ENCODE peak calls at places on chromosome 7, in eight cellular contexts. E is thoracic aorta, C is fibroblast of the aortic adventitia, I is ovary, M is cardiac muscle cell, O is heart left ventricle, T is cardiac fibroblast, D is AG04450. X is an unnamed sample.
A peak's percentile ranks its signal among the peaks of the same experiment; 100 is the strongest.

GRCh38 chr7:101880536-101881443 is 63.4 kb downstream of the CUX1 start:
- DNase-seq in E (no peak), C (peak; percentile 44), I (no peak), M (peak; percentile 59), O (no peak), T (peak; percentile 62), D (no peak), X (no peak)

GRCh38 chr7:44221231-44221791 is 20.5 kb downstream of the YKT6 start:
- DNase-seq in E (no peak), C (no peak), I (no peak), M (peak; percentile 17), O (peak; percentile 62), T (peak; percentile 19), D (no peak), X (no peak)

GRCh38 chr7:55509322-55509721 is 63.0 kb downstream of the VOPP1 start:
- DNase-seq in E (no peak), C (peak; percentile 40), I (no peak), M (peak; percentile 16), O (no peak), T (peak; percentile 55), D (peak; percentile 67), X (no peak)

GRCh38 chr7:36161996-36162395 is 8.9 kb downstream of the EEPD1 start:
- DNase-seq in E (no peak), C (no peak), I (no peak), M (no peak), O (no peak), T (no peak), D (no peak), X (no peak)

GRCh38 chr7:39228946-39229345 is 251.2 kb downstream of the POU6F2 start:
- DNase-seq in E (no peak), C (no peak), I (no peak), M (no peak), O (no peak), T (peak; percentile 3), D (no peak), X (no peak)

GRCh38 chr7:28347964-28348363 is 64.4 kb upstream of the CREB5 start:
- DNase-seq in E (no peak), C (peak; percentile 70), I (no peak), M (peak; percentile 28), O (no peak), T (peak; percentile 32), D (peak; percentile 16), X (no peak)

GRCh38 chr7:47439181-47439667 is 142.7 kb downstream of the TNS3 start:
- DNase-seq in E (no peak), C (no peak), I (no peak), M (no peak), O (no peak), T (no peak), D (no peak), X (no peak)

GRCh38 chr7:91034459-91035368 is 229.5 kb upstream of the FZD1 start:
- DNase-seq in E (no peak), C (peak; percentile 79), I (peak; percentile 22), M (peak; percentile 74), O (no peak), T (peak; percentile 72), D (peak; percentile 29), X (peak; percentile 64)

GRCh38 chr7:85068796-85069195 is 118.1 kb downstream of the SEMA3D start:
- DNase-seq in E (no peak), C (peak; percentile 90), I (no peak), M (peak; percentile 67), O (no peak), T (peak; percentile 68), D (no peak), X (no peak)

GRCh38 chr7:117871778-117872538 is 1.3 kb downstream of the CTTNBP2 start:
- DNase-seq in E (no peak), C (peak; percentile 15), I (peak; percentile 15), M (no peak), O (no peak), T (no peak), D (no peak), X (no peak)

GRCh38 chr7:105365541-105366534 is 22.9 kb downstream of the SRPK2 start:
- DNase-seq in E (no peak), C (no peak), I (no peak), M (no peak), O (no peak), T (peak; percentile 11), D (no peak), X (no peak)

GRCh38 chr7:16399265-16399801 is 22.0 kb downstream of the CRPPA start:
- DNase-seq in E (no peak), C (peak; percentile 63), I (no peak), M (peak; percentile 60), O (no peak), T (no peak), D (no peak), X (no peak)

GRCh38 chr7:80413395-80413955 is 98.4 kb downstream of the GNAT3 start:
- DNase-seq in E (no peak), C (no peak), I (no peak), M (no peak), O (no peak), T (no peak), D (no peak), X (no peak)

GRCh38 chr7:99525713-99526440 is 21.4 kb downstream of the ZKSCAN5 start:
- DNase-seq in E (no peak), C (no peak), I (no peak), M (no peak), O (no peak), T (peak; percentile 12), D (no peak), X (no peak)

GRCh38 chr7:49639068-49639593 is 134.3 kb upstream of the VWC2 start:
- DNase-seq in E (no peak), C (no peak), I (no peak), M (no peak), O (no peak), T (no peak), D (no peak), X (no peak)

GRCh38 chr7:105905209-105905910 is 29.0 kb upstream of the ATXN7L1 start:
- DNase-seq in E (no peak), C (no peak), I (no peak), M (no peak), O (no peak), T (no peak), D (no peak), X (no peak)

DNA sequence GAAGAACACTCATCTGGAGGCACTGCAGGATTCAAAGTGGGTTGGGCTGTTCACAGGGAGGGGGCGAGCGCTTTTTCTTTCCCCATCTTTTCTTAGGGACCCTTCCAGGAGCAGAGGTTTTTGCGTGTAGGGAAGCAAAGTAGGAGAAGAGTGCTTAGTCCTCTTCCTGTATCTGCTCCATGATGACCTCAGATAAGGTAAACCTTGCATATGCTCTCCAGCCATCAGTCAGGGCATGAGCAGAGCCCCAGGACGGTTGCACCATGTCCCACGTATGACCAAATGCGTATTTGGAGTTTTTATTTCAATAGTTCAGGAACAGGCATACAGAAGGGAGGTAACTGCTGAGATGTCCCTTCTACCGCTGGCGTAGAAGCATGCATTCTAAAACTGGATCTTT is 253.4 kb upstream of the INHBA start:
- DNase-seq in E (no peak), C (no peak), I (no peak), M (no peak), O (no peak), T (no peak), D (no peak), X (no peak)
- H3K4me3 ChIP-seq in E (peak overlapping the region; percentile 36), C (peak overlapping the region; percentile 34), I (no peak overlapping the region), M (no peak overlapping the region), O (peak overlapping the region; percentile 8), T (peak overlapping the region; percentile 24), D (peak overlapping the region; percentile 39), X (no peak overlapping the region)

GRCh38 chr7:92296898-92297435 is 51.2 kb downstream of the ANKIB1 start:
- DNase-seq in E (no peak), C (no peak), I (no peak), M (no peak), O (no peak), T (no peak), D (no peak), X (no peak)

GRCh38 chr7:92296235-92296634 is 50.5 kb downstream of the ANKIB1 start:
- DNase-seq in E (no peak), C (no peak), I (no peak), M (no peak), O (no peak), T (no peak), D (no peak), X (no peak)

GRCh38 chr7:92292981-92293380 is 47.2 kb downstream of the ANKIB1 start:
- DNase-seq in E (no peak), C (no peak), I (no peak), M (no peak), O (no peak), T (no peak), D (no peak), X (no peak)

GRCh38 chr7:92295391-92295790 is 49.6 kb downstream of the ANKIB1 start:
- DNase-seq in E (no peak), C (peak; percentile 8), I (no peak), M (peak; percentile 18), O (no peak), T (peak; percentile 32), D (no peak), X (no peak)

DNA sequence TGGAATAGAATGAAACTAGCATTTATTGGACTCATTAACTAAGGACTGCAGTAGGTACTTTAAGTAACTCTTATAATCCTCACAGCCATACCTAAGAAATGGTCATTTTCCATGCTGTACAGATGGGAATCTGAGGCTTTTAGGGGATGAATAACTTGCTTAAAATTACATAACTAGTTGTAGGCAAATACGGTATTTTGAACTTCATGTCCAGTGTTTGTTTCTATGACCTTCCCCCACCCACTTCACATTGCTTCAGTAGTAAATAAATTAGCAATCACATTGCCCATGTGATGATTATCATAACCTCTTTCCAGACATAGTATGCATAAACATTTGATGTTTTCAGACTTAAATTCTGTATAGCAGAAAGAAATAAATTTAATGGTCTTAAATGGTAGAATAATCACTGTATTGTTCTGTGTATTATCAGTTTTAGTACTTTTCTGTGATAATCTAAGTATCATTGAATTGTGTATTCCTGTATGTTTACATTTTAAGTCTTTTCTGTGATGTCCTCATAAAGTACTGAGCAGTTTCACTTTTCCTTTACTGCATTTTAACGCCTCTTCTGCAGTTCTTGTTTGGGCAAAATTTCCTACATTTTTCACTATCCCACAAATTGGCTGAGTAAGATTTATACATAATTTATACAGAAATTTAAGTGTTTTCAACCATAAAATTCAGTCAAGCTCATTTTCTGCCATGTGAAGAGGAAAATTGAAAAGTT is 48.3 kb downstream of the ANKIB1 start:
- DNase-seq in E (no peak), C (peak; percentile 41), I (no peak), M (peak; percentile 24), O (no peak), T (peak; percentile 16), D (no peak), X (no peak)
- H3K4me3 ChIP-seq in E (peak overlapping the region; percentile 50), C (peak overlapping the region; percentile 0), I (peak overlapping the region; percentile 1), M (no peak overlapping the region), O (peak overlapping the region; percentile 21), T (peak overlapping the region; percentile 19), D (no peak overlapping the region), X (peak overlapping the region; percentile 17)

DNA sequence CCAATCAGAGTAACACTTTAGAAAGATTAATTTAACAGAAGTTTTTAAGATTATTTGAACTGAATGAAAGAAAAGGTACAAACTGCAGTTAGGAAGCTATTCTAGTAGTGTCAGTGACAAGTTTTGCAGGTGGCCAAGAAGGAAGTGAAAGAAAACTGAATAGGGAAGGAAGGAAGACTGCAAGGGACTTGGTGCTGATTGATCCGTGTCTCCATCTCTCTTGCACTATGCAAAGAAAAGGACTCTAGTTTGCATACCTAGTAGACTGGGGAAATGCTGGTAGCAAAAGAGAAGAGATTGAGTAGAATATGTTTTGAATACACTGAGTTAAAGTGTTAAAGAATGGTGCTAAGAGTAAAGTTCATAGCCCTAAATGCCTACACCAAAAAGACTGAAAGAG is 33.0 kb downstream of the OR6V1 start:
- DNase-seq in E (no peak), C (no peak), I (no peak), M (no peak), O (no peak), T (no peak), D (no peak), X (no peak)
- H3K4me3 ChIP-seq in E (no peak overlapping the region), C (no peak overlapping the region), I (no peak overlapping the region), M (no peak overlapping the region), O (no peak overlapping the region), T (no peak overlapping the region), D (no peak overlapping the region), X (no peak overlapping the region)

GRCh38 chr7:110084177-110084807 is 1006.6 kb upstream of the LRRN3 start:
- DNase-seq in E (no peak), C (no peak), I (no peak), M (no peak), O (no peak), T (no peak), D (no peak), X (no peak)
- H3K4me3 ChIP-seq in E (no peak overlapping the region), C (no peak overlapping the region), I (no peak overlapping the region), M (no peak overlapping the region), O (no peak overlapping the region), T (no peak overlapping the region), D (no peak overlapping the region), X (no peak overlapping the region)